ENCODE peak calls at places on chromosomes 12 and 14, in five cellular contexts. N, J, Q, F and P are unnamed samples.
A peak's percentile ranks its signal among the peaks of the same experiment; 100 is the strongest.

GRCh38 chr14:68794856-68795601 is 2.2 kb upstream of the ZFP36L1 start:
- DNase-seq in N (peak; percentile 61), J (no peak), Q (peak; percentile 57), F (peak; percentile 57), P (no peak)

GRCh38 chr14:76023757-76024156 is 38.2 kb downstream of the IFT43 start:
- DNase-seq in N (no peak), J (no peak), Q (no peak), F (no peak), P (no peak)

GRCh38 chr14:38431156-38431555 is 175.3 kb upstream of the CLEC14A start:
- DNase-seq in N (no peak), J (no peak), Q (no peak), F (no peak), P (no peak)

GRCh38 chr12:46786774-46787173 is 39.0 kb downstream of the SLC38A4 start:
- DNase-seq in N (no peak), J (no peak), Q (no peak), F (peak; percentile 49), P (peak; percentile 17)

GRCh38 chr12:26853303-26854027 is 20.5 kb upstream of the ITPR2 start:
- DNase-seq in N (no peak), J (no peak), Q (peak; percentile 70), F (peak; percentile 39), P (no peak)

GRCh38 chr12:14836336-14837210 is 6.8 kb downstream of the ART4 start:
- DNase-seq in N (peak; percentile 93), J (no peak), Q (peak; percentile 51), F (peak; percentile 84), P (no peak)

GRCh38 chr12:115709410-115710065 is 568.0 kb downstream of the MED13L start:
- DNase-seq in N (no peak), J (no peak), Q (no peak), F (no peak), P (no peak)

GRCh38 chr14:105258846-105259245 is 10.5 kb downstream of the BTBD6 start:
- DNase-seq in N (no peak), J (no peak), Q (no peak), F (no peak), P (no peak)

GRCh38 chr12:15423629-15424028 is 101.3 kb downstream of the PTPRO start:
- DNase-seq in N (no peak), J (no peak), Q (no peak), F (peak; percentile 18), P (no peak)

GRCh38 chr12:64912501-64912900 is 88.1 kb downstream of the TBC1D30 start:
- DNase-seq in N (no peak), J (no peak), Q (no peak), F (no peak), P (no peak)

GRCh38 chr12:124994435-124994975 is 1.1 kb downstream of the BRI3BP start:
- DNase-seq in N (no peak), J (no peak), Q (peak; percentile 61), F (no peak), P (no peak)
- TF ChIP-seq EZH2 in N (no peak), J (no peak), Q (no peak), F (no peak), P (no peak)

GRCh38 chr14:36660736-36661505 is 739 bp upstream of the PAX9 start:
- DNase-seq in N (no peak), J (no peak), Q (no peak), F (no peak), P (no peak)
- TF ChIP-seq EZH2 in N (no peak), J (no peak), Q (no peak), F (no peak), P (no peak)

GRCh38 chr14:103385153-103385993 is at the start of gene MARK3:
- DNase-seq in N (peak; percentile 98), J (peak; percentile 86), Q (peak; percentile 96), F (peak; percentile 97), P (peak; percentile 66)
- TF ChIP-seq EZH2 in N (no peak), J (no peak), Q (no peak), F (no peak), P (no peak)

GRCh38 chr14:56810850-56811595 is 744 bp upstream of the OTX2 start:
- DNase-seq in N (no peak), J (no peak), Q (no peak), F (no peak), P (no peak)

GRCh38 chr14:56812364-56813103 is 2.3 kb upstream of the OTX2 start:
- DNase-seq in N (no peak), J (no peak), Q (no peak), F (no peak), P (no peak)

GRCh38 chr14:56810341-56810740 is at the start of gene OTX2:
- DNase-seq in N (no peak), J (no peak), Q (no peak), F (no peak), P (no peak)

GRCh38 chr14:56813143-56813551 is 2.9 kb upstream of the OTX2 start:
- DNase-seq in N (no peak), J (no peak), Q (no peak), F (no peak), P (no peak)

GRCh38 chr14:56811596-56812363 is 1.5 kb upstream of the OTX2 start:
- DNase-seq in N (no peak), J (no peak), Q (no peak), F (no peak), P (no peak)
- TF ChIP-seq EZH2 in N (no peak), J (no peak), Q (no peak), F (no peak), P (peak; percentile 16)